ENCODE peak calls at places on chromosome 15, in eight cellular contexts. B is K562, Z is suprapubic skin, G is Panc1, A is HCT116, Y is GM12891, R is stomach, L is GM12892. Q is an unnamed sample.

GRCh38 chr15:99564221-99565030 is 1.4 kb upstream of the MEF2A start:
- DNase-seq in B (no peak), A (no peak), R (no peak), L (no peak), G (no peak), Y (no peak), Z (no peak), Q (peak)

GRCh38 chr15:25709437-25710159 is 153.5 kb downstream of the ATP10A start:
- DNase-seq in A (no peak), B (no peak), R (no peak), Y (no peak), Z (peak), G (no peak), L (no peak), Q (peak)

GRCh38 chr15:99014803-99015676 is 7.4 kb upstream of the PGPEP1L start:
- DNase-seq in A (peak), L (peak), B (peak), R (peak), Z (no peak), Y (peak), G (no peak), Q (peak)

GRCh38 chr15:40063563-40064011 is 24.6 kb upstream of the SRP14 start:
- DNase-seq in G (peak), R (no peak), Y (no peak), B (no peak), A (no peak), L (no peak), Z (no peak), Q (no peak)

GRCh38 chr15:68023307-68024101 is 30.6 kb upstream of the PIAS1 start:
- DNase-seq in L (no peak), B (no peak), R (no peak), Z (no peak), Y (no peak), G (no peak), A (no peak), Q (no peak)

GRCh38 chr15:26866298-26867198 is at the start of gene GABRA5:
- DNase-seq in R (no peak), L (no peak), B (no peak), A (no peak), G (no peak), Y (no peak), Z (no peak), Q (no peak)

GRCh38 chr15:93709708-93710107 is 521.7 kb upstream of the MCTP2 start:
- DNase-seq in Y (no peak), G (no peak), R (no peak), Z (no peak), B (no peak), A (no peak), L (no peak), Q (no peak)

GRCh38 chr15:93587046-93587445 is 498.0 kb upstream of the RGMA start:
- DNase-seq in Y (no peak), L (no peak), Z (no peak), A (no peak), B (no peak), G (no peak), R (no peak), Q (no peak)

GRCh38 chr15:92809880-92810361 is 90.2 kb upstream of the CHD2 start:
- DNase-seq in B (no peak), A (no peak), R (no peak), L (no peak), G (no peak), Z (no peak), Y (no peak), Q (peak)

GRCh38 chr15:100198442-100198841 is 143.3 kb downstream of the ADAMTS17 start:
- DNase-seq in Y (no peak), B (no peak), L (no peak), R (no peak), Z (no peak), A (no peak), G (no peak), Q (no peak)

GRCh38 chr15:65130941-65131340 is 2.7 kb downstream of the PDCD7 start:
- DNase-seq in B (no peak), G (no peak), Y (no peak), R (no peak), L (no peak), A (no peak), Z (no peak), Q (no peak)

GRCh38 chr15:94671845-94672524 is 440.6 kb downstream of the MCTP2 start:
- DNase-seq in L (no peak), A (no peak), R (no peak), B (no peak), Y (no peak), G (no peak), Z (no peak), Q (peak)

GRCh38 chr15:85831415-85832113 is 36.8 kb upstream of the KLHL25 start:
- DNase-seq in Z (peak), G (no peak), R (peak), Y (no peak), B (peak), L (no peak), A (peak), Q (peak)

GRCh38 chr15:73959801-73960200 is 32.3 kb downstream of the STOML1 start:
- DNase-seq in L (no peak), Z (peak), R (no peak), A (no peak), Y (no peak), G (no peak), B (no peak), Q (peak)

GRCh38 chr15:74528876-74529275 is 12.1 kb upstream of the ARID3B start:
- DNase-seq in B (no peak), Z (no peak), Y (no peak), R (no peak), A (no peak), G (no peak), L (no peak), Q (no peak)

GRCh38 chr15:85810075-85810474 is 15.3 kb upstream of the KLHL25 start:
- DNase-seq in A (no peak), R (no peak), Z (no peak), L (no peak), Y (no peak), B (no peak), G (no peak), Q (no peak)

GRCh38 chr15:59779110-59779509 is 90.0 kb upstream of the BNIP2 start:
- DNase-seq in A (no peak), Y (no peak), Z (no peak), L (no peak), R (no peak), B (no peak), G (no peak), Q (no peak)

GRCh38 chr15:89299896-89300295 is 34.7 kb downstream of the POLG start:
- DNase-seq in Y (no peak), R (no peak), Z (no peak), L (no peak), A (peak), G (no peak), B (no peak), Q (no peak)

GRCh38 chr15:85408270-85408746 is 27.9 kb downstream of the AKAP13 start:
- DNase-seq in B (no peak), L (no peak), R (no peak), A (no peak), G (no peak), Y (no peak), Z (no peak), Q (no peak)

GRCh38 chr15:75156306-75157215 is 45.1 kb upstream of the C15orf39 start:
- DNase-seq in Z (no peak), A (no peak), L (no peak), R (no peak), B (no peak), G (no peak), Y (no peak), Q (no peak)

GRCh38 chr15:95432878-95433405 is 897.6 kb upstream of the NR2F2 start:
- DNase-seq in Z (no peak), G (no peak), R (no peak), L (no peak), B (no peak), Y (no peak), A (no peak), Q (no peak)

GRCh38 chr15:92011611-92012367 is 158.3 kb downstream of the SLCO3A1 start:
- DNase-seq in Y (no peak), A (no peak), L (no peak), R (no peak), G (no peak), B (no peak), Z (no peak), Q (no peak)

GRCh38 chr15:74829991-74830390 is 3.6 kb downstream of the CPLX3 start:
- DNase-seq in R (no peak), A (no peak), B (no peak), Y (no peak), L (no peak), Z (no peak), G (no peak), Q (no peak)

GRCh38 chr15:60392986-60393811 is 4.6 kb downstream of the ANXA2 start:
- DNase-seq in B (no peak), Z (peak), L (no peak), R (peak), G (peak), Y (no peak), A (peak), Q (peak)

GRCh38 chr15:80042568-80042967 is 16.9 kb upstream of the ZFAND6 start:
- DNase-seq in Y (no peak), R (no peak), B (no peak), Z (no peak), G (no peak), L (no peak), A (no peak), Q (no peak)

GRCh38 chr15:58534556-58534955 is 102.8 kb downstream of the LIPC start:
- DNase-seq in Y (no peak), R (no peak), G (no peak), B (no peak), A (no peak), L (no peak), Z (no peak), Q (no peak)

GRCh38 chr15:33453761-33454160 is 143.0 kb downstream of the RYR3 start:
- DNase-seq in B (no peak), R (no peak), G (no peak), Y (no peak), L (no peak), A (no peak), Z (no peak), Q (no peak)

GRCh38 chr15:85401108-85401765 is 20.8 kb downstream of the AKAP13 start:
- DNase-seq in Z (no peak), Y (no peak), B (no peak), L (no peak), A (no peak), G (no peak), R (no peak), Q (no peak)

GRCh38 chr15:89776274-89777072 is at the start of gene MESP2:
- DNase-seq in G (no peak), Y (peak), B (peak), R (peak), L (peak), Z (peak), A (peak), Q (peak)

GRCh38 chr15:58587481-58587880 is 155.7 kb downstream of the LIPC start:
- DNase-seq in Y (no peak), B (no peak), G (no peak), Z (no peak), L (no peak), R (no peak), A (no peak), Q (no peak)

GRCh38 chr15:77999486-77999885 is 78.0 kb downstream of the TBC1D2B start:
- DNase-seq in A (no peak), Y (no peak), G (no peak), R (no peak), Z (no peak), B (no peak), L (no peak), Q (peak)

DNA sequence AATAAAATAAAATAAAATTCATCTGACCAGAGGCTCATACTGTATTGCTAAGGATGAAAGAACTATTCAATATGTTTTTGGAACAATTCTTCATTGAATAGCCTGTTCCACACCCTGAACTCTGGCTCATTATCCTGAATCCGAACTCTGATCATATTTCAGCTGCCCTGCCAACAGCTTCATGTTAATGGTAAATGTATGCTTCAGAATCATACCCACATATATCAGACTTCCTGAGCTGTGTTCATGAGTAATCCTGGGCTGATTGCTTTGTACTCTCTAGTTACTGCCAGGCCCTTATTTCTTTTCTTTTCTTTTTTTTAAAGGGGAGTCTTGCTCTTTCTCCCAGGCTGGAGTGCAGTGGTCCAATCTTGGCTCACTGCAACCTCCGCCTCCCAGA is 11.8 kb downstream of the INO80 start:
- DNase-seq in A (no peak), L (no peak), B (no peak), G (no peak), Y (no peak), Z (no peak), R (no peak), Q (no peak)
- TF ChIP-seq POLR2AphosphoS5 in A (no peak), L (no peak), B (no peak), G (no peak), Y (no peak), Z (no peak), R (no peak), Q (no peak)

DNA sequence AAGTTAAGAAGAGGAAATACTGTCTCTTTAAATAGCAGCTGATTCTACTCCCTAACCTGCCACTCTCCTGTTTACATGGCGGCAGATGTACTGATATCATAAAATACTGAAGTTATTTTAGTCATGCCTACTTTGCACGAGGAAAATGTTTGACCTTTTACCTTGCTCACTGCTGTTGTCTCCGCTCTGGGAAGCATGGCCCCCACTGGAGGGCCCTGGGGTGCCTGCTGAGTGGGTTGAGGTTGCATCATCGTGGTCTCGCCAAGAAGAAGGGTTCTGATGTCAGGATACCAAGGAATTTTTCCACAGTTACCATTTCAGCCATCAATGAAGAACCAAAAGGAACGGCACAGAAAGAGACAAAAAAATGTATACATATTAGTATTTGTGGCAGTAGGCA is 16.7 kb downstream of the MEIS2 start:
- DNase-seq in A (no peak), G (no peak), L (no peak), B (no peak), R (no peak), Y (no peak), Z (no peak), Q (no peak)
- TF ChIP-seq POLR2AphosphoS5 in A (no peak), G (no peak), L (no peak), B (no peak), R (no peak), Y (no peak), Z (no peak), Q (no peak)

DNA sequence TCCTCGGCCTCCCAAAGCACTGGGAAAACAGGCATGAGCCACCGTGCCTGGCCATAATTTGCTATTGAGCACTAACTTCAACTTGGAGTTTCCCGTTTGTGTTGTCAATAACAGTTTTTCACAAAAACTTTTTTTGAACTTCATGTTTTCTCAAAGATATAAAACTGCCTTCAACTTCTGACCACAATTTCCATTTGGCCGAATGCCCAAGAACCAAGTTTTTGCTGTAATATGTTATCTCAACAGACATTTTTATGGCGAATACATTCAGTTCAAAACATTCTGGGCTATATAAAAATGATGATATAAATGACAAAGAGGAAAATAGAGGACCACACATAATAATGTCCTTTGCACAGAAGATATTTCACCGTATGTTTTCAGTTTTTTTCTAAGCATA is 56.4 kb downstream of the NEDD4 start:
- DNase-seq in B (no peak), A (no peak), Y (no peak), L (no peak), G (no peak), R (no peak), Z (no peak), Q (no peak)
- TF ChIP-seq POLR2AphosphoS5 in B (no peak), A (no peak), Y (no peak), L (no peak), G (no peak), R (no peak), Z (no peak), Q (no peak)

DNA sequence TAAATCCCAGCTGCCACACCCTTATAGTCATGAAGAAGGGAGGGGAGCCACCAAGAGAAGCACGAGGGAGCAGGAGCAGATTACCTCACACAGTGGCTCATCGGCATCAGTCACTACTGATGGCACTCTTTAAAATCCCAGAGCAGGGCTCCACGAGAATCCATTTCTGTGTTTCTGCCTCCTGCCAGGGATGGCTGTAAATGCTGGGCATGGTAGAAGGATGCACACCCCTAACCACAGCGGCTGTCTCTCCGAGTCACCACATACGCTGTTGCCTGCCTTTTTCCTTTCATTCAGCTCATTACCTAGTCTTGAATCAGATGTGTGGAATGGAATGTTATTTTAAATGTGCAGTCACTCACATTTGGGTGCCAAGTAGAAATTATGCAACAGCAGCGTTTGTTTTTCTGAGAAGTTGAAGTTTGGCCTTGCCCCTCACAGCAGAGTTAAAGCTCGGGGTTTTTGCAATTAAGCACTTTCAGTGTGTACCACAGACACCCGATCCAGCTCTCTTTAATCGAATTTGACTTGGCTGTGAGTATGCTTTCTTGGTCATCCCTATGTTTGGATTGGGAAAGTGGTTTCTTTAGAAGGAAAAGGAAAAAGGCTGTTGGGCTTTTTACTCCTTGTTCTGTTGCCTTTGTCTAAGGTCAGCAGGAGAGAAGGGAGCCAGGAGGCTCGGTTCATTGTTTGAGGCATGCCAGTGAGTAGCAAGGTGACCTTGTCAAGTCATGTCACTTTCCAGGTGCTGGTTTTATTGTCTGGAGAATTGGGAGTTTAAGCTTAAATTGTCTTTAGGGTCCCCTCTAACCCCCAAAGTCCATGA is 284.2 kb upstream of the TPM1 start:
- DNase-seq in G (peak), Y (no peak), L (no peak), B (no peak), A (no peak), R (peak), Z (peak), Q (peak)
- TF ChIP-seq POLR2AphosphoS5 in G (no peak), Y (no peak), L (no peak), B (no peak), A (no peak), R (peak), Z (no peak), Q (peak)

DNA sequence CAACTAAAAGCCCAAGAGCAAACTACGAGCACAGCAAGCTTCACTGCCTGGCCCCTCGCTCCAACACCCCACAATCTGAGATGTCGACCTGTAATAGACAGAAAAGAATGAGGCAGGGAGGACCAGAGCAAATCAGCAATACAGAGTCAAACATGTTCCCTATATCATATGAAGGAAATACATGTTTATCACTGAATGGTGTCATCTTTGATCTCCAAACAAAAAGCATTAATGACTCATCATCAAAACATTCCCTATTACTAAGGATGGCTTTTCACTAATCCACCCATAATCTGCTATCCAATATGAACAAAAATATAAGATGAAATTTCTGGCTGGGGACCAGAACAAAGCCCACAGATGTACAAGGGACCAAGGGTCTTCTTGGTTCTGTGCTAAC is 34.7 kb downstream of the MYO5A start:
- DNase-seq in Z (no peak), A (no peak), Y (no peak), R (no peak), L (no peak), G (no peak), B (no peak), Q (no peak)
- TF ChIP-seq POLR2AphosphoS5 in Z (no peak), A (no peak), Y (no peak), R (no peak), L (no peak), G (no peak), B (no peak), Q (no peak)

Q was measured in sigmoid colon.